ENCODE peak calls at places on chromosomes 4 and X, in ten cellular contexts. One of them, this sample, is unnamed.

GRCh38 chr4:109147135-109147534 is 155.3 kb downstream of the COL25A1 start:
- DNase-seq in mesenchymal stem cell: no peak
- DNase-seq in PC-3: no peak
- DNase-seq in mammary epithelial cell: no peak
- DNase-seq in IMR-90: no peak
- DNase-seq in mesendoderm: no peak
- DNase-seq in neuronal stem cell: no peak
- DNase-seq in HepG2: no peak
- DNase-seq in fibroblast of lung: no peak
- DNase-seq in GM23248: no peak
- DNase-seq in this sample: no peak

GRCh38 chr4:35548921-35549320 is 695.4 kb downstream of the ARAP2 start:
- DNase-seq in mesenchymal stem cell: no peak
- DNase-seq in HepG2: no peak
- DNase-seq in mesendoderm: no peak
- DNase-seq in PC-3: no peak
- DNase-seq in neuronal stem cell: no peak
- DNase-seq in fibroblast of lung: no peak
- DNase-seq in IMR-90: no peak
- DNase-seq in mammary epithelial cell: no peak
- DNase-seq in GM23248: no peak
- DNase-seq in this sample: no peak

GRCh38 chr4:71476240-71476639 is 137.4 kb downstream of the SLC4A4 start:
- DNase-seq in neuronal stem cell: no peak
- DNase-seq in mesendoderm: no peak
- DNase-seq in HepG2: no peak
- DNase-seq in PC-3: no peak
- DNase-seq in mammary epithelial cell: no peak
- DNase-seq in fibroblast of lung: no peak
- DNase-seq in IMR-90: peak
- DNase-seq in GM23248: no peak
- DNase-seq in mesenchymal stem cell: no peak
- DNase-seq in this sample: no peak

GRCh38 chrX:133151320-133151719 is 54.4 kb upstream of the USP26 start:
- DNase-seq in HepG2: peak
- DNase-seq in mesenchymal stem cell: no peak
- DNase-seq in mammary epithelial cell: peak
- DNase-seq in neuronal stem cell: no peak
- DNase-seq in PC-3: peak
- DNase-seq in GM23248: peak
- DNase-seq in fibroblast of lung: no peak
- DNase-seq in IMR-90: no peak
- DNase-seq in mesendoderm: peak
- DNase-seq in this sample: no peak

GRCh38 chr4:76457885-76458284 is 22.9 kb downstream of the SHROOM3 start:
- DNase-seq in neuronal stem cell: no peak
- DNase-seq in GM23248: no peak
- DNase-seq in mesenchymal stem cell: peak
- DNase-seq in mammary epithelial cell: peak
- DNase-seq in fibroblast of lung: peak
- DNase-seq in mesendoderm: peak
- DNase-seq in IMR-90: no peak
- DNase-seq in HepG2: no peak
- DNase-seq in PC-3: no peak
- DNase-seq in this sample: no peak

GRCh38 chrX:132837126-132837525 is 121.3 kb downstream of the HS6ST2 start:
- DNase-seq in mesendoderm: no peak
- DNase-seq in HepG2: no peak
- DNase-seq in mesenchymal stem cell: peak
- DNase-seq in GM23248: peak
- DNase-seq in neuronal stem cell: no peak
- DNase-seq in PC-3: peak
- DNase-seq in IMR-90: no peak
- DNase-seq in fibroblast of lung: peak
- DNase-seq in mammary epithelial cell: peak
- DNase-seq in this sample: no peak

GRCh38 chrX:46165866-46166265 is 379.4 kb downstream of the ZNF674 start:
- DNase-seq in GM23248: no peak
- DNase-seq in mesenchymal stem cell: no peak
- DNase-seq in HepG2: no peak
- DNase-seq in mammary epithelial cell: no peak
- DNase-seq in fibroblast of lung: no peak
- DNase-seq in mesendoderm: no peak
- DNase-seq in neuronal stem cell: no peak
- DNase-seq in IMR-90: no peak
- DNase-seq in PC-3: no peak
- DNase-seq in this sample: no peak

GRCh38 chr4:25011135-25011866 is 19.4 kb downstream of the LGI2 start:
- DNase-seq in mesenchymal stem cell: no peak
- DNase-seq in HepG2: no peak
- DNase-seq in neuronal stem cell: no peak
- DNase-seq in fibroblast of lung: no peak
- DNase-seq in GM23248: no peak
- DNase-seq in PC-3: no peak
- DNase-seq in mesendoderm: no peak
- DNase-seq in mammary epithelial cell: no peak
- DNase-seq in IMR-90: no peak
- DNase-seq in this sample: no peak

GRCh38 chrX:581717-582116 is 48.9 kb upstream of the SHOX start:
- DNase-seq in mammary epithelial cell: no peak
- DNase-seq in neuronal stem cell: no peak
- DNase-seq in GM23248: no peak
- DNase-seq in mesendoderm: no peak
- DNase-seq in fibroblast of lung: no peak
- DNase-seq in IMR-90: no peak
- DNase-seq in PC-3: peak
- DNase-seq in HepG2: no peak
- DNase-seq in mesenchymal stem cell: no peak
- DNase-seq in this sample: no peak

GRCh38 chrX:104288961-104289360 is 34.2 kb upstream of the ESX1 start:
- DNase-seq in PC-3: no peak
- DNase-seq in mesendoderm: no peak
- DNase-seq in mesenchymal stem cell: no peak
- DNase-seq in HepG2: no peak
- DNase-seq in IMR-90: no peak
- DNase-seq in fibroblast of lung: peak
- DNase-seq in neuronal stem cell: no peak
- DNase-seq in GM23248: peak
- DNase-seq in mammary epithelial cell: no peak
- DNase-seq in this sample: no peak

GRCh38 chr4:80077639-80078038 is 4.6 kb upstream of the ANTXR2 start:
- DNase-seq in mesenchymal stem cell: no peak
- DNase-seq in PC-3: peak
- DNase-seq in GM23248: peak
- DNase-seq in mesendoderm: no peak
- DNase-seq in IMR-90: peak
- DNase-seq in mammary epithelial cell: peak
- DNase-seq in neuronal stem cell: no peak
- DNase-seq in fibroblast of lung: peak
- DNase-seq in HepG2: no peak
- DNase-seq in this sample: no peak

GRCh38 chrX:133921764-133922389 is 63.5 kb downstream of the GPC3 start:
- DNase-seq in fibroblast of lung: no peak
- DNase-seq in mammary epithelial cell: peak
- DNase-seq in GM23248: peak
- DNase-seq in mesendoderm: peak
- DNase-seq in HepG2: peak
- DNase-seq in neuronal stem cell: peak
- DNase-seq in PC-3: peak
- DNase-seq in IMR-90: peak
- DNase-seq in mesenchymal stem cell: peak
- DNase-seq in this sample: peak

GRCh38 chrX:150044556-150044955 is 106.3 kb upstream of the EOLA2 start:
- DNase-seq in mesendoderm: peak
- DNase-seq in GM23248: peak
- DNase-seq in PC-3: peak
- DNase-seq in neuronal stem cell: no peak
- DNase-seq in mammary epithelial cell: peak
- DNase-seq in mesenchymal stem cell: peak
- DNase-seq in fibroblast of lung: peak
- DNase-seq in IMR-90: no peak
- DNase-seq in HepG2: no peak
- DNase-seq in this sample: no peak

GRCh38 chrX:13955095-13955647 is 74.5 kb downstream of the GEMIN8 start:
- DNase-seq in mammary epithelial cell: no peak
- DNase-seq in fibroblast of lung: no peak
- DNase-seq in mesenchymal stem cell: no peak
- DNase-seq in IMR-90: no peak
- DNase-seq in neuronal stem cell: no peak
- DNase-seq in GM23248: no peak
- DNase-seq in HepG2: no peak
- DNase-seq in PC-3: no peak
- DNase-seq in mesendoderm: no peak
- DNase-seq in this sample: no peak

GRCh38 chr4:55008166-55009056 is 117.0 kb downstream of the KDR start:
- DNase-seq in neuronal stem cell: no peak
- DNase-seq in mammary epithelial cell: no peak
- DNase-seq in mesenchymal stem cell: peak
- DNase-seq in mesendoderm: peak
- DNase-seq in IMR-90: no peak
- DNase-seq in PC-3: peak
- DNase-seq in HepG2: no peak
- DNase-seq in GM23248: peak
- DNase-seq in fibroblast of lung: no peak
- DNase-seq in this sample: peak

DNA sequence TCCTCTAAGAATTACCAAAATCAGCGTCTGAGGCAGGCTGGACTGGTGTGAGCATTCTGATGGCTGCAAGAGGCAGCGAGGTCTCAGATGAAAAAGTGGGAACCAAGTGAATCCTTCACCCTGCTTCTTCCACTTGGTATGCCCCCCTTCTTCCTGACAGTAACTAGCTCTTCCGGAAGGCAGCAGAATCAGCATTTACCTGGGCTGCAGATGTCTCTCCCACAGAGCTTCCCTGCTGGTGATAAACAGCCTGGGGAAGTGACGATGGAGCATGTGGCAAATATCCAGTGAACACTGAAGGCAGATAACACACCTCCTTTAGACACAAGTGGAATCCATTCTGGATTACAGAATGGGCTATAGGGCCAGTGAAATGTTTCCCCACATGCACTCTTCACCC is 60.6 kb upstream of the TBC1D9 start:
- DNase-seq in HepG2: no peak
- DNase-seq in neuronal stem cell: no peak
- DNase-seq in GM23248: no peak
- DNase-seq in mammary epithelial cell: no peak
- DNase-seq in fibroblast of lung: no peak
- DNase-seq in PC-3: no peak
- DNase-seq in mesendoderm: peak
- DNase-seq in IMR-90: no peak
- DNase-seq in mesenchymal stem cell: no peak
- DNase-seq in this sample: no peak
- H3K27ac ChIP-seq in HepG2: no peak
- H3K27ac ChIP-seq in neuronal stem cell: no peak
- H3K27ac ChIP-seq in GM23248: no peak
- H3K27ac ChIP-seq in mammary epithelial cell: no peak
- H3K27ac ChIP-seq in fibroblast of lung: no peak
- H3K27ac ChIP-seq in PC-3: no peak
- H3K27ac ChIP-seq in mesendoderm: no peak
- H3K27ac ChIP-seq in IMR-90: no peak
- H3K27ac ChIP-seq in mesenchymal stem cell: no peak
- H3K27ac ChIP-seq in this sample: no peak

DNA sequence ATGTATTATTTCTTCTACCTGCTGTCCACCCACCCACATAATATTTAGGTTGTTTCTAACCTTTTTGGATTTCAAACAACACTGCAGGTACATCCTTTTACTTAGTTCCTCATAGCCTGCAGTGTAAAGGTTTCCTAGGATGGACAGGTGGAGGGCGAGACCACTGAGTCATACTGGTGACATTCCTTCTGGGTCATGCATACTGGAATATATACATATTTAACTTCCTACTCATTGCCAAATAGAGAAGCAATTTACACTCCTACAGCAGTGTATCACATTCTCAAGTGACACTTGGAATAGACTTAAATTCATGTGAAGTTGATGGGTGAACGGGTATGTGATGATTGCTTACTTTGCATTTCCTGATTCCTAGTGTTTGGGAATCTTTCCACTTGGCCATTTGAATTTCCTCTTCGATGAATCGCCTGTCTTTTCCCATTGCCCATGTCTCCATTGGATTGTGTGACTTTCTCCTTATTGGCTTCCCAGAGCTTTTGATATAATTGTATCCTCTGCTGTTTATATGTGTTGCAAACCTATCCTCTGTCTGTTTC is 8.2 kb upstream of the PPP2R2C start:
- DNase-seq in HepG2: no peak
- DNase-seq in IMR-90: no peak
- DNase-seq in PC-3: peak
- DNase-seq in GM23248: no peak
- DNase-seq in fibroblast of lung: no peak
- DNase-seq in neuronal stem cell: no peak
- DNase-seq in mesendoderm: peak
- DNase-seq in mesenchymal stem cell: no peak
- DNase-seq in mammary epithelial cell: peak
- DNase-seq in this sample: no peak
- H3K4me2 ChIP-seq in HepG2: no peak
- H3K4me2 ChIP-seq in IMR-90: no peak
- H3K4me2 ChIP-seq in PC-3: peak
- H3K4me2 ChIP-seq in GM23248: no peak
- H3K4me2 ChIP-seq in fibroblast of lung: no peak
- H3K4me2 ChIP-seq in neuronal stem cell: no peak
- H3K4me2 ChIP-seq in mesendoderm: no peak
- H3K4me2 ChIP-seq in mesenchymal stem cell: no peak
- H3K4me2 ChIP-seq in mammary epithelial cell: no peak
- H3K4me2 ChIP-seq in this sample: no peak

GRCh38 chrX:17738002-17738713 is 865 bp downstream of the SCML1 start:
- DNase-seq in GM23248: peak
- DNase-seq in neuronal stem cell: peak
- DNase-seq in PC-3: peak
- DNase-seq in IMR-90: peak
- DNase-seq in mammary epithelial cell: peak
- DNase-seq in mesendoderm: peak
- DNase-seq in fibroblast of lung: peak
- DNase-seq in mesenchymal stem cell: peak
- DNase-seq in HepG2: peak
- DNase-seq in this sample: peak
- H3K4me3 ChIP-seq in GM23248: peak
- H3K4me3 ChIP-seq in neuronal stem cell: peak
- H3K4me3 ChIP-seq in PC-3: peak
- H3K4me3 ChIP-seq in IMR-90: peak
- H3K4me3 ChIP-seq in mammary epithelial cell: peak
- H3K4me3 ChIP-seq in mesendoderm: no peak
- H3K4me3 ChIP-seq in fibroblast of lung: peak
- H3K4me3 ChIP-seq in mesenchymal stem cell: peak
- H3K4me3 ChIP-seq in HepG2: peak
- H3K4me3 ChIP-seq in this sample: peak

DNA sequence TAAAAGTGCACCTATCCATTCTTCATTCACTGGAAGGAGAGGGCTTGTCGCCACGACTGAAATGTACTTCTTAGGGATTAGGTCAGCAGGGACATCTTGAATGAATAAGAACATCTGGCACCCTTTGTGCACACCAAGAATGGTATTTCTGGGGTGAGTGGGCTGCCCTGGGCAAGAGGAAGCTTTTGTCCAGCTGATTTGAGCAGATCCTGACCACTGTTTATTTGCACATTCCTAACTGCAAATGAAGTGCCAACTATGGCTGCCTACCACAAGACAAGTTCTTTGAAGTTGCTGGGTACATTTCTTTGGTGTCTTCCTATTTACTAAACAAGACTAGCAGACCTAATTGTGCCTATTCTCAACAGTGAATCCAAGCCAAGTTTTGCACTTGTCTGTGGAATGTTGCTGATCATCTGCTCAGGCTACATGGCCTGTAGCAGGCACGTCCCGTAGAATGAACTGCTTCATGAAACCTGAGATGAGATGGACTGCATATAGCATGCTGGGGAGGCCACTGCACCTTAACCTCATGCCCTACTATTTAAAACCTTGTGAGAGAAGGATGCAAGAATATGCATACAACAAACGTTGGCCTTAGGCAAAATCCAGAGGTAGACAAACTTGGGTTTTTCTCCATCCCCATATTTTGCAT is 45.0 kb downstream of the PIR start:
- DNase-seq in GM23248: peak
- DNase-seq in PC-3: no peak
- DNase-seq in fibroblast of lung: peak
- DNase-seq in mammary epithelial cell: peak
- DNase-seq in HepG2: no peak
- DNase-seq in IMR-90: peak
- DNase-seq in mesenchymal stem cell: peak
- DNase-seq in mesendoderm: no peak
- DNase-seq in neuronal stem cell: peak
- DNase-seq in this sample: no peak
- H3K27ac ChIP-seq in GM23248: no peak
- H3K27ac ChIP-seq in PC-3: no peak
- H3K27ac ChIP-seq in fibroblast of lung: no peak
- H3K27ac ChIP-seq in mammary epithelial cell: no peak
- H3K27ac ChIP-seq in HepG2: no peak
- H3K27ac ChIP-seq in IMR-90: no peak
- H3K27ac ChIP-seq in mesenchymal stem cell: no peak
- H3K27ac ChIP-seq in mesendoderm: no peak
- H3K27ac ChIP-seq in neuronal stem cell: peak
- H3K27ac ChIP-seq in this sample: no peak